ENCODE peak calls at places on chromosomes 2 and 18, in eight cellular contexts. Y is GM13976; T is nephron progenitor cell; C is fibroblast of the aortic adventitia; H is cardiac fibroblast; I is CD4-positive, alpha-beta T cell; M is colonic mucosa; E is brain microvascular endothelial cell. O is an unnamed sample.

GRCh38 chr2:117555965-117556364 is 258.5 kb upstream of the DDX18 start:
- DNase-seq in I (no peak), M (no peak), H (no peak), C (no peak), T (no peak), E (no peak), Y (no peak), O (no peak)

GRCh38 chr2:74238879-74239278 is 40.5 kb downstream of the MTHFD2 start:
- DNase-seq in H (peak), I (no peak), M (no peak), T (no peak), C (peak), Y (no peak), E (peak), O (no peak)

GRCh38 chr2:66771359-66771978 is 336.5 kb downstream of the MEIS1 start:
- DNase-seq in H (no peak), Y (no peak), C (peak), E (no peak), M (no peak), I (no peak), T (no peak), O (no peak)

GRCh38 chr2:233691443-233692433 is 952 bp upstream of the UGT1A6 start:
- DNase-seq in Y (no peak), H (no peak), I (no peak), E (no peak), C (no peak), T (no peak), M (peak), O (no peak)

GRCh38 chr18:78596794-78597193 is 382.8 kb upstream of the SALL3 start:
- DNase-seq in M (no peak), I (no peak), E (no peak), H (no peak), T (no peak), Y (no peak), C (no peak), O (no peak)

GRCh38 chr2:9991829-9992273 is 40.4 kb downstream of the GRHL1 start:
- DNase-seq in H (peak), C (no peak), M (no peak), T (no peak), Y (no peak), E (no peak), I (no peak), O (no peak)

GRCh38 chr2:188811522-188811921 is 162.7 kb upstream of the COL3A1 start:
- DNase-seq in H (peak), M (no peak), I (no peak), T (no peak), E (peak), Y (no peak), C (peak), O (no peak)

GRCh38 chr2:156132130-156132529 is 200.4 kb downstream of the NR4A2 start:
- DNase-seq in Y (no peak), E (no peak), T (no peak), H (no peak), M (no peak), C (no peak), I (no peak), O (no peak)

GRCh38 chr18:23311346-23312103 is 141.6 kb upstream of the RIOK3 start:
- DNase-seq in Y (no peak), T (no peak), E (peak), C (peak), H (peak), M (no peak), I (no peak), O (peak)

GRCh38 chr2:172109670-172110421 is 7.1 kb upstream of the DLX2 start:
- DNase-seq in C (no peak), M (no peak), I (no peak), Y (peak), T (peak), H (no peak), E (no peak), O (no peak)

GRCh38 chr2:197633109-197633657 is 42.2 kb downstream of the RFTN2 start:
- DNase-seq in E (no peak), H (no peak), Y (no peak), T (no peak), I (no peak), C (no peak), M (no peak), O (no peak)

GRCh38 chr18:46402396-46402795 is 254.6 kb downstream of the LOXHD1 start:
- DNase-seq in E (peak), C (no peak), I (no peak), M (no peak), H (peak), T (no peak), Y (no peak), O (no peak)

GRCh38 chr2:162435157-162435556 is 91.2 kb downstream of the GCA start:
- DNase-seq in M (no peak), I (no peak), H (no peak), E (no peak), T (no peak), C (no peak), Y (no peak), O (no peak)
- TF ChIP-seq CTCF in M (no peak), I (no peak), H (no peak), E (no peak), T (no peak), C (no peak), Y (no peak), O (no peak)

DNA sequence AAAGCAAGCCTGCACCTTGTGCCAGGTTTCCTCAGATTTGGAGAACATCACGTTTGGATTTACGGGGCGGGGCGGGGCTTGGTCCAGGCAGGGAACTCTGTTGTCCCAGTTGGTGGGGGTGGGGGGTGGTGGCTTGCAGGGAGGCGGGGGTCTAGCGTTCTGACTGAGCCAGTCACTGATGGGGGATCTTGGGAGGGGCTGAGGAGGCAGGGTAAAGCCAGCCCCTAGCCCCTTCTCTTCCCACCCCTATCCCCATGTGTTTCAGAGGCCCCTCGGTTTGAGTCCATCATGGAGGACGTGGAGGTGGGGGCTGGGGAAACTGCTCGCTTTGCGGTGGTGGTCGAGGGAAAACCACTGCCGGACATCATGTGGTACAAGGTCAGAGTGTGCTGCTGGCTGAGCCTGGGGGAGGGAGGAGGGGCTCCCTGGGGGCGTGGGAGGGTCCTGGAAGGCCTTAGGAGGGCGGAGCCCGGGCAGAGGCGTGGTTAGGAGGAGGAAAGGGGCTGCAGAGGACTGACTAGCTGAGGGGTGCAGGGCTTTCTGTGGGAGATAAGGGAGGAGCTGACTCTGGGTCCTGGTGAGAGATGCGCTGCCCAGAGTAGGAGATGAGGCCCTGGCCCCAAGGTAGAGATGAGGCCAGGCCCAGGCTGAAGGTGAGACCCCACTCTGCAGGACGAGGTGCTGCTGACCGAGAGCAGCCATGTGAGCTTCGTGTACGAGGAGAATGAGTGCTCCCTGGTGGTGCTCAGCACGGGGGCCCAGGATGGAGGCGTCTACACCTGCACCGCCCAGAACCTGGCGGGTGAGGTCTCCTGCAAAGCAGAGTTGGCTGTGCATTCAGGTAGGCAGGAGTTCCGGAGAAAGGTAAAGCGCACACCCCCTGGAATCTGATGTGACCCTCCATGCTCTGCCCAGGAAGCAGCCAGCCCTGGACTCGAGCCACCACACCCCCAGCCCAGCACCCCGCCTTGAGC is 21.8 kb upstream of the GMPPA start:
- DNase-seq in E (no peak), C (no peak), Y (no peak), M (no peak), H (no peak), I (no peak), T (peak), O (no peak)
- TF ChIP-seq CTCF in E (no peak), C (no peak), Y (no peak), M (no peak), H (no peak), I (no peak), T (no peak), O (no peak)

GRCh38 chr2:24667542-24667941 is 125.6 kb downstream of the PTRHD1 start:
- DNase-seq in H (no peak), C (no peak), M (no peak), Y (no peak), E (no peak), T (no peak), I (no peak), O (no peak)
- TF ChIP-seq CTCF in H (no peak), C (no peak), M (no peak), Y (no peak), E (no peak), T (no peak), I (no peak), O (no peak)

GRCh38 chr18:25594351-25594750 is 242.4 kb upstream of the ZNF521 start:
- DNase-seq in Y (no peak), I (no peak), C (peak), T (no peak), H (no peak), M (no peak), E (peak), O (no peak)

GRCh38 chr18:25587545-25587944 is 235.6 kb upstream of the ZNF521 start:
- DNase-seq in C (no peak), Y (no peak), I (no peak), E (no peak), M (no peak), T (no peak), H (no peak), O (no peak)

GRCh38 chr18:25590456-25590855 is 238.5 kb upstream of the ZNF521 start:
- DNase-seq in M (no peak), I (no peak), E (no peak), Y (no peak), C (no peak), T (no peak), H (no peak), O (no peak)

GRCh38 chr18:25595274-25595673 is 243.3 kb upstream of the ZNF521 start:
- DNase-seq in I (no peak), T (no peak), M (no peak), H (no peak), C (no peak), Y (no peak), E (no peak), O (no peak)

GRCh38 chr18:25592804-25593360 is 240.9 kb upstream of the ZNF521 start:
- DNase-seq in M (no peak), Y (no peak), I (no peak), T (no peak), E (no peak), C (no peak), H (no peak), O (no peak)
- TF ChIP-seq CTCF in M (no peak), Y (no peak), I (no peak), T (no peak), E (peak), C (no peak), H (no peak), O (no peak)

GRCh38 chr2:48566582-48566981 is 36.6 kb downstream of the STON1 start:
- DNase-seq in C (peak), I (no peak), H (peak), E (peak), M (no peak), T (no peak), Y (no peak), O (no peak)
- TF ChIP-seq CTCF in C (peak), I (no peak), H (peak), E (peak), M (no peak), T (peak), Y (no peak), O (no peak)

GRCh38 chr2:11022064-11022463 is 110.3 kb downstream of the KCNF1 start:
- DNase-seq in Y (no peak), C (no peak), T (no peak), M (no peak), H (no peak), I (no peak), E (no peak), O (no peak)
- TF ChIP-seq CTCF in Y (no peak), C (no peak), T (no peak), M (no peak), H (no peak), I (no peak), E (peak), O (no peak)

GRCh38 chr18:43170586-43170985 is 55.1 kb upstream of the RIT2 start:
- DNase-seq in H (no peak), M (no peak), Y (no peak), I (no peak), C (no peak), T (no peak), E (no peak), O (no peak)
- TF ChIP-seq CTCF in H (no peak), M (no peak), Y (no peak), I (no peak), C (peak), T (no peak), E (no peak), O (no peak)

GRCh38 chr2:60336442-60337141 is 216.9 kb downstream of the BCL11A start:
- DNase-seq in M (no peak), E (no peak), H (no peak), C (no peak), I (no peak), Y (no peak), T (no peak), O (no peak)
- TF ChIP-seq CTCF in M (no peak), E (no peak), H (no peak), C (no peak), I (no peak), Y (no peak), T (no peak), O (no peak)

GRCh38 chr2:175036582-175037018 is 31.4 kb upstream of the CHN1 start:
- DNase-seq in T (no peak), H (peak), I (no peak), C (peak), M (no peak), Y (peak), E (no peak), O (no peak)
- TF ChIP-seq CTCF in T (peak), H (peak), I (peak), C (peak), M (peak), Y (peak), E (peak), O (no peak)

GRCh38 chr2:165693838-165694237 is 100.2 kb downstream of the GALNT3 start:
- DNase-seq in T (no peak), H (no peak), I (no peak), Y (no peak), M (no peak), E (no peak), C (no peak), O (no peak)

GRCh38 chr2:165687376-165687775 is 106.7 kb downstream of the GALNT3 start:
- DNase-seq in E (no peak), Y (no peak), M (no peak), H (no peak), C (no peak), I (no peak), T (no peak), O (no peak)

DNA sequence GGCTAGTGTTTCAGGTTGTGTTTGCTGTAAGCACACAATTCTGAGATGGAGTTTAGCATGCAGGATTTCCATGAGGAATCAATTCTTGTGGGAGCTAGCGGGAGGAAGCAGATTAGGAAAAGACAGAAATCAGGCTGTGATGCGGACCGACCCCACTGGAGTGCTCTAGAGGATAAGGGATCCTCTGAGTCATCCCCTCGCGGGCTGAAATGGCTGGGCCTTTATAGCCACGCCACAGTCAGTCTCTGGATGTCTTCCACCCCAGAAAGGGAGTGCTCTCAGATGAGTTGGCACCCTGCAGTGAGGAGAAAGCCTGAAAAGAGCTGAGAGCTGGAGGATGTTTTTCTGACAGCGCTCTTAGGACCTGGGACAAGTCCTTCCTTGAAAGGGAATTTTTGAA is 102.4 kb downstream of the GALNT3 start:
- DNase-seq in Y (no peak), E (peak), I (no peak), H (peak), C (peak), M (no peak), T (peak), O (no peak)
- TF ChIP-seq CTCF in Y (no peak), E (peak), I (no peak), H (no peak), C (peak), M (no peak), T (no peak), O (no peak)

O was measured in omental fat pad.